ENCODE peak calls at places on chromosome 7, in eight cellular contexts. T is kidney tubule cell; A is stimulated activated CD4-positive, alpha-beta T cell treated with anti-CD3 and anti-CD28 coated beads, TNF-alpha, amount 100 ng/mL, for 24 hours; E is naive thymus-derived CD8-positive, alpha-beta T cell; K is progenitor cell of endocrine pancreas; V is brain microvascular endothelial cell; J is nucleus accumbens; Y is cardiac muscle cell. C is an unnamed sample.
A peak's percentile ranks its signal among the peaks of the same experiment; 100 is the strongest.

GRCh38 chr7:72754312-72754711 is 73.7 kb downstream of the TYW1B start:
- DNase-seq in T (peak; percentile 32), A (no peak), E (no peak), K (no peak), V (peak; percentile 37), J (no peak), Y (peak; percentile 42), C (no peak)

GRCh38 chr7:63900394-63901203 is 98.0 kb upstream of the ZNF722 start:
- DNase-seq in T (peak; percentile 91), A (peak; percentile 88), E (peak; percentile 73), K (no peak), V (no peak), J (peak; percentile 94), Y (peak; percentile 1), C (peak; percentile 93)

GRCh38 chr7:11934766-11935165 is 102.8 kb upstream of the THSD7A start:
- DNase-seq in T (peak; percentile 25), A (no peak), E (no peak), K (no peak), V (no peak), J (no peak), Y (no peak), C (no peak)

GRCh38 chr7:47707596-47707995 is 125.7 kb upstream of the TNS3 start:
- DNase-seq in T (no peak), A (no peak), E (no peak), K (no peak), V (no peak), J (no peak), Y (no peak), C (no peak)

GRCh38 chr7:128812514-128813168 is 17.6 kb upstream of the FLNC start:
- DNase-seq in T (no peak), A (no peak), E (no peak), K (no peak), V (no peak), J (no peak), Y (peak; percentile 92), C (no peak)

GRCh38 chr7:134643131-134643530 is 3.5 kb upstream of the BPGM start:
- DNase-seq in T (peak; percentile 92), A (no peak), E (no peak), K (no peak), V (no peak), J (no peak), Y (no peak), C (peak; percentile 67)

GRCh38 chr7:5567810-5568209 is 144.2 kb upstream of the TNRC18 start:
- DNase-seq in T (no peak), A (no peak), E (peak; percentile 27), K (no peak), V (no peak), J (no peak), Y (peak; percentile 25), C (no peak)

GRCh38 chr7:39892361-39892760 is 57.7 kb upstream of the CDK13 start:
- DNase-seq in T (peak; percentile 50), A (no peak), E (no peak), K (no peak), V (no peak), J (no peak), Y (no peak), C (no peak)

GRCh38 chr7:26237035-26237807 is 35.7 kb downstream of the CBX3 start:
- DNase-seq in T (no peak), A (no peak), E (no peak), K (no peak), V (no peak), J (no peak), Y (no peak), C (no peak)

GRCh38 chr7:121337398-121337797 is 8.6 kb downstream of the WNT16 start:
- DNase-seq in T (peak; percentile 26), A (no peak), E (no peak), K (no peak), V (no peak), J (no peak), Y (peak; percentile 46), C (no peak)

GRCh38 chr7:147833549-147833948 is 757.0 kb upstream of the C7orf33 start:
- DNase-seq in T (no peak), A (no peak), E (no peak), K (no peak), V (no peak), J (no peak), Y (no peak), C (no peak)

GRCh38 chr7:101373812-101374612 is 11.3 kb downstream of the COL26A1 start:
- DNase-seq in T (no peak), A (no peak), E (no peak), K (no peak), V (no peak), J (no peak), Y (no peak), C (no peak)

GRCh38 chr7:69953319-69954067 is 355.2 kb downstream of the AUTS2 start:
- DNase-seq in T (no peak), A (no peak), E (no peak), K (no peak), V (no peak), J (no peak), Y (no peak), C (no peak)

GRCh38 chr7:135238112-135238744 is 4.6 kb downstream of the STRA8 start:
- DNase-seq in T (no peak), A (no peak), E (no peak), K (no peak), V (no peak), J (no peak), Y (no peak), C (no peak)

GRCh38 chr7:51139796-51140195 is 176.8 kb downstream of the COBL start:
- DNase-seq in T (peak; percentile 56), A (no peak), E (no peak), K (no peak), V (no peak), J (no peak), Y (no peak), C (no peak)

GRCh38 chr7:27161721-27162547 is 3.4 kb downstream of the HOXA9 start:
- DNase-seq in T (no peak), A (no peak), E (no peak), K (no peak), V (no peak), J (no peak), Y (no peak), C (no peak)

GRCh38 chr7:148911626-148912025 is 27.5 kb upstream of the EZH2 start:
- DNase-seq in T (peak; percentile 18), A (peak; percentile 19), E (no peak), K (no peak), V (no peak), J (no peak), Y (no peak), C (no peak)

GRCh38 chr7:13826752-13827151 is 162.7 kb downstream of the ETV1 start:
- DNase-seq in T (no peak), A (no peak), E (no peak), K (no peak), V (no peak), J (no peak), Y (no peak), C (no peak)

GRCh38 chr7:135670179-135670578 is 7.9 kb downstream of the STMP1 start:
- DNase-seq in T (peak; percentile 45), A (no peak), E (no peak), K (no peak), V (peak; percentile 69), J (no peak), Y (peak; percentile 59), C (no peak)

GRCh38 chr7:1377111-1377909 is 82.0 kb downstream of the MICALL2 start:
- DNase-seq in T (no peak), A (no peak), E (no peak), K (no peak), V (no peak), J (no peak), Y (no peak), C (no peak)

GRCh38 chr7:150379590-150380379 is 655 bp downstream of the ZNF775 start:
- DNase-seq in T (peak; percentile 28), A (no peak), E (no peak), K (no peak), V (no peak), J (peak; percentile 57), Y (no peak), C (peak; percentile 82)

C was measured in upper lobe of left lung.